ENCODE peak calls at places on chromosomes 11 and 22, in nine cellular contexts. Y is midbrain, Z is cardiac fibroblast, K is anterior cingulate cortex, U is natural killer cell, J is mesenteric fat pad, A is cerebellar cortex, S is HT1080, R is SK-N-DZ. B is an unnamed sample.

GRCh38 chr11:114145166-114145695 is 85.7 kb downstream of the ZBTB16 start:
- DNase-seq in Y (no peak), K (no peak), S (no peak), R (no peak), J (no peak), U (no peak), Z (no peak), A (no peak), B (no peak)

GRCh38 chr11:88202498-88202897 is 27.3 kb upstream of the RAB38 start:
- DNase-seq in J (no peak), Z (no peak), K (no peak), Y (no peak), S (no peak), U (no peak), R (no peak), A (no peak), B (no peak)

GRCh38 chr11:71086687-71087258 is 165.6 kb downstream of the SHANK2 start:
- DNase-seq in A (peak), K (no peak), J (no peak), S (peak), R (peak), Z (peak), Y (no peak), U (no peak), B (no peak)

GRCh38 chr22:49368976-49369725 is 458.5 kb downstream of the BRD1 start:
- DNase-seq in R (peak), U (no peak), S (no peak), K (no peak), A (peak), J (peak), Y (no peak), Z (no peak), B (peak)

GRCh38 chr22:46651316-46651715 is 31.1 kb downstream of the GRAMD4 start:
- DNase-seq in Y (no peak), K (no peak), S (no peak), U (no peak), R (no peak), A (no peak), Z (no peak), J (no peak), B (no peak)

GRCh38 chr11:86061483-86061882 is 7.4 kb downstream of the PICALM start:
- DNase-seq in U (no peak), J (no peak), K (no peak), A (no peak), Y (no peak), S (no peak), R (no peak), Z (no peak), B (no peak)

GRCh38 chr11:13278620-13279486 is 1.3 kb downstream of the BMAL1 start:
- DNase-seq in J (no peak), K (no peak), Z (no peak), R (peak), A (peak), S (peak), U (no peak), Y (no peak), B (no peak)

GRCh38 chr11:64146036-64146943 is 19.6 kb downstream of the MACROD1 start:
- DNase-seq in K (no peak), R (peak), Y (no peak), S (peak), J (no peak), U (peak), Z (peak), A (no peak), B (no peak)

GRCh38 chr11:370087-370941 is 1.0 kb downstream of the B4GALNT4 start:
- DNase-seq in R (no peak), U (no peak), A (no peak), K (no peak), Z (no peak), Y (no peak), S (no peak), J (no peak), B (no peak)

GRCh38 chr11:68929706-68930605 is 26.3 kb downstream of the IGHMBP2 start:
- DNase-seq in Z (no peak), A (no peak), J (no peak), U (no peak), R (no peak), S (no peak), K (no peak), Y (no peak), B (no peak)

GRCh38 chr22:49203091-49203862 is 624.4 kb downstream of the BRD1 start:
- DNase-seq in Z (no peak), S (no peak), A (no peak), J (peak), K (no peak), U (no peak), R (peak), Y (no peak), B (peak)

GRCh38 chr22:24420072-24420976 is 7.1 kb upstream of the ADORA2A start:
- DNase-seq in U (no peak), K (no peak), R (no peak), A (no peak), Y (no peak), S (no peak), J (no peak), Z (no peak), B (peak)

GRCh38 chr11:117876341-117877119 is at the start of gene FXYD6:
- DNase-seq in S (no peak), Z (peak), A (peak), Y (peak), U (no peak), J (peak), R (peak), K (no peak), B (no peak)

GRCh38 chr22:43825651-43826050 is 13.5 kb upstream of the EFCAB6 start:
- DNase-seq in R (no peak), Z (no peak), U (no peak), Y (no peak), K (no peak), A (no peak), J (peak), S (no peak), B (no peak)

GRCh38 chr11:115194798-115195101 is 309.5 kb downstream of the CADM1 start:
- DNase-seq in Z (no peak), U (no peak), Y (no peak), A (no peak), J (no peak), S (no peak), R (no peak), K (no peak), B (no peak)

GRCh38 chr22:46830841-46831240 is 68.4 kb downstream of the TBC1D22A start:
- DNase-seq in K (no peak), U (no peak), Y (no peak), R (no peak), S (no peak), Z (no peak), A (no peak), J (no peak), B (no peak)

GRCh38 chr22:32558681-32559355 is 84.2 kb downstream of the FBXO7 start:
- DNase-seq in K (no peak), J (peak), S (peak), Y (no peak), A (no peak), R (no peak), Z (peak), U (no peak), B (peak)

GRCh38 chr11:112229746-112230433 is 3.7 kb downstream of the PTS start:
- DNase-seq in Z (peak), U (no peak), S (no peak), K (no peak), Y (no peak), A (no peak), R (no peak), J (no peak), B (no peak)

GRCh38 chr11:128174465-128175101 is 412.8 kb downstream of the ETS1 start:
- DNase-seq in A (peak), S (peak), Z (peak), R (no peak), J (no peak), K (no peak), U (no peak), Y (no peak), B (no peak)

GRCh38 chr11:69122337-69122641 is 33.4 kb upstream of the SMIM38 start:
- DNase-seq in Z (no peak), U (no peak), J (no peak), Y (no peak), R (no peak), S (no peak), K (no peak), A (no peak), B (no peak)

GRCh38 chr11:65793625-65794400 is 7.0 kb downstream of the OVOL1 start:
- DNase-seq in K (no peak), A (no peak), R (no peak), U (no peak), Y (no peak), S (no peak), J (no peak), Z (no peak), B (no peak)

GRCh38 chr11:105881027-105881426 is 141.0 kb downstream of the MSANTD4 start:
- DNase-seq in R (peak), U (no peak), A (no peak), J (no peak), Y (no peak), Z (no peak), S (no peak), K (no peak), B (no peak)